ENCODE peak calls at places on chromosomes 4 and X, in nine cellular contexts. P is cardiac muscle cell; W is psoas muscle; Z is ascending aorta; S is CD4-positive, CD25-positive, alpha-beta regulatory T cell; A is A549; B is body of pancreas; I is aorta; H is tibial artery. G is an unnamed sample.

GRCh38 chr4:112127736-112128322 is 17.4 kb upstream of the FAM241A start:
- DNase-seq in P (no peak), W (no peak), Z (no peak), S (no peak), A (no peak), B (no peak), I (no peak), H (no peak), G (no peak)

GRCh38 chr4:127632420-127633403 is at the start of gene INTU:
- DNase-seq in P (peak; percentile 98), W (peak; percentile 92), Z (peak; percentile 87), S (no peak), A (peak; percentile 91), B (peak; percentile 97), I (peak; percentile 96), H (peak; percentile 96), G (peak; percentile 93)

GRCh38 chrX:13898603-13899002 is 81.7 kb upstream of the GPM6B start:
- DNase-seq in P (no peak), W (no peak), Z (no peak), S (no peak), A (no peak), B (no peak), I (no peak), H (no peak), G (no peak)

GRCh38 chr4:162522724-162523123 is 358.9 kb upstream of the FSTL5 start:
- DNase-seq in P (no peak), W (no peak), Z (no peak), S (no peak), A (no peak), B (no peak), I (no peak), H (no peak), G (no peak)

GRCh38 chrX:124925681-124926080 is 394.0 kb upstream of the TEX13C start:
- DNase-seq in P (no peak), W (no peak), Z (no peak), S (no peak), A (no peak), B (no peak), I (no peak), H (no peak), G (no peak)

GRCh38 chr4:81565137-81565870 is 93.6 kb upstream of the RASGEF1B start:
- DNase-seq in P (peak; percentile 36), W (peak; percentile 80), Z (peak; percentile 24), S (no peak), A (no peak), B (peak; percentile 62), I (peak; percentile 90), H (peak; percentile 89), G (peak; percentile 55)

GRCh38 chr4:11367371-11367770 is 61.3 kb downstream of the HS3ST1 start:
- DNase-seq in P (peak; percentile 27), W (peak; percentile 79), Z (no peak), S (no peak), A (peak; percentile 21), B (peak; percentile 52), I (no peak), H (peak; percentile 80), G (peak; percentile 88)

GRCh38 chr4:52081216-52081615 is 30.1 kb downstream of the SPATA18 start:
- DNase-seq in P (no peak), W (no peak), Z (no peak), S (no peak), A (no peak), B (no peak), I (no peak), H (no peak), G (no peak)

GRCh38 chrX:101417981-101418841 is 10.2 kb downstream of the HNRNPH2 start:
- DNase-seq in P (peak; percentile 85), W (peak; percentile 62), Z (no peak), S (peak; percentile 23), A (no peak), B (peak; percentile 65), I (peak; percentile 90), H (peak; percentile 78), G (no peak)

GRCh38 chr4:83629945-83630684 is 94.2 kb downstream of the GPAT3 start:
- DNase-seq in P (no peak), W (no peak), Z (no peak), S (no peak), A (no peak), B (peak; percentile 57), I (no peak), H (no peak), G (no peak)

GRCh38 chr4:12472082-12472481 is 1012.1 kb downstream of the RAB28 start:
- DNase-seq in P (no peak), W (no peak), Z (no peak), S (no peak), A (no peak), B (no peak), I (no peak), H (no peak), G (no peak)

GRCh38 chrX:40082447-40083119 is 15.2 kb downstream of the BCOR start:
- DNase-seq in P (no peak), W (no peak), Z (no peak), S (no peak), A (no peak), B (peak; percentile 42), I (peak; percentile 83), H (peak; percentile 78), G (no peak)

GRCh38 chr4:76718021-76718420 is 179.9 kb downstream of the SOWAHB start:
- DNase-seq in P (no peak), W (no peak), Z (no peak), S (no peak), A (no peak), B (no peak), I (no peak), H (no peak), G (no peak)
- H3K4me1 ChIP-seq in P (no peaks in the 10 kb centered on the region), W (no peaks in the 10 kb centered on the region), Z (peaks cover 16% of the 10 kb centered on the region), S (no peaks in the 10 kb centered on the region), A (peaks cover 18% of the 10 kb centered on the region), B (peaks cover 15% of the 10 kb centered on the region), I (peaks cover 23% of the 10 kb centered on the region), H (no peaks in the 10 kb centered on the region), G (no peaks in the 10 kb centered on the region)

DNA sequence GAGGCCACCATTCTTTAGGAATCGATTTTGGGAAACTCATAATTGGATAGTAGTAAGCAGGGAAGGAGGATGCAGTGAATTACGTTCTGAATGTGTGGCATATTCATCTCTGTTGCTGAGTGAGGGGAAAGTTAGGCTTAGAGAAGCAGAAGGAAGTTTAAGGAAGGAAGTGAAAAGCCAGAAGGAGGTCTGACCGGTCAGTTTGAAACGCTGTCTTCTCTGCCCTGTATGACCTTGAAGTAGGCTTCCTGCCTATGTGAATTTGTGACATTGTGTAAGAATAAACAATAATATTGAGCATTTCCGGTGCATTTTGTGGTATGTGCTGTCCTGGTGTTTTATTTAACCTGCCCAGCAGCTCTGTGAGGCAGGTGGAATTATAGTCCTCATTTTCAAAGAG is 67.3 kb downstream of the PDLIM5 start:
- DNase-seq in P (no peak), W (no peak), Z (no peak), S (no peak), A (no peak), B (no peak), I (no peak), H (no peak), G (no peak)
- H3K4me1 ChIP-seq in P (peaks cover 55% of the 10 kb centered on the region), W (peaks cover 96% of the 10 kb centered on the region), Z (no peaks in the 10 kb centered on the region), S (no peaks in the 10 kb centered on the region), A (peaks cover 58% of the 10 kb centered on the region), B (peaks cover 31% of the 10 kb centered on the region), I (peaks cover 21% of the 10 kb centered on the region), H (no peaks in the 10 kb centered on the region), G (no peaks in the 10 kb centered on the region)

GRCh38 chrX:118325453-118325852 is 20.5 kb upstream of the WDR44 start:
- DNase-seq in P (no peak), W (no peak), Z (no peak), S (no peak), A (peak; percentile 22), B (no peak), I (no peak), H (no peak), G (no peak)

GRCh38 chrX:118329179-118329578 is 16.7 kb upstream of the WDR44 start:
- DNase-seq in P (peak; percentile 10), W (no peak), Z (no peak), S (no peak), A (no peak), B (no peak), I (no peak), H (no peak), G (no peak)

GRCh38 chrX:118324588-118324987 is 21.3 kb upstream of the WDR44 start:
- DNase-seq in P (no peak), W (no peak), Z (no peak), S (no peak), A (no peak), B (no peak), I (no peak), H (no peak), G (no peak)
- H3K4me1 ChIP-seq in P (peaks cover 6% of the 10 kb centered on the region), W (no peaks in the 10 kb centered on the region), Z (no peaks in the 10 kb centered on the region), S (no peaks in the 10 kb centered on the region), A (no peaks in the 10 kb centered on the region), B (no peaks in the 10 kb centered on the region), I (no peaks in the 10 kb centered on the region), H (no peaks in the 10 kb centered on the region), G (no peaks in the 10 kb centered on the region)

GRCh38 chr4:172996571-172997216 is 171.9 kb upstream of the GALNT7 start:
- DNase-seq in P (no peak), W (no peak), Z (no peak), S (no peak), A (peak; percentile 42), B (no peak), I (no peak), H (no peak), G (no peak)

GRCh38 chr4:173001571-173001970 is 167.0 kb upstream of the GALNT7 start:
- DNase-seq in P (no peak), W (no peak), Z (no peak), S (no peak), A (no peak), B (no peak), I (no peak), H (no peak), G (no peak)

GRCh38 chr4:172997217-172997609 is 171.4 kb upstream of the GALNT7 start:
- DNase-seq in P (no peak), W (no peak), Z (no peak), S (no peak), A (no peak), B (no peak), I (no peak), H (no peak), G (no peak)

GRCh38 chr4:172997851-172998250 is 170.8 kb upstream of the GALNT7 start:
- DNase-seq in P (no peak), W (no peak), Z (no peak), S (no peak), A (no peak), B (no peak), I (no peak), H (no peak), G (no peak)

DNA sequence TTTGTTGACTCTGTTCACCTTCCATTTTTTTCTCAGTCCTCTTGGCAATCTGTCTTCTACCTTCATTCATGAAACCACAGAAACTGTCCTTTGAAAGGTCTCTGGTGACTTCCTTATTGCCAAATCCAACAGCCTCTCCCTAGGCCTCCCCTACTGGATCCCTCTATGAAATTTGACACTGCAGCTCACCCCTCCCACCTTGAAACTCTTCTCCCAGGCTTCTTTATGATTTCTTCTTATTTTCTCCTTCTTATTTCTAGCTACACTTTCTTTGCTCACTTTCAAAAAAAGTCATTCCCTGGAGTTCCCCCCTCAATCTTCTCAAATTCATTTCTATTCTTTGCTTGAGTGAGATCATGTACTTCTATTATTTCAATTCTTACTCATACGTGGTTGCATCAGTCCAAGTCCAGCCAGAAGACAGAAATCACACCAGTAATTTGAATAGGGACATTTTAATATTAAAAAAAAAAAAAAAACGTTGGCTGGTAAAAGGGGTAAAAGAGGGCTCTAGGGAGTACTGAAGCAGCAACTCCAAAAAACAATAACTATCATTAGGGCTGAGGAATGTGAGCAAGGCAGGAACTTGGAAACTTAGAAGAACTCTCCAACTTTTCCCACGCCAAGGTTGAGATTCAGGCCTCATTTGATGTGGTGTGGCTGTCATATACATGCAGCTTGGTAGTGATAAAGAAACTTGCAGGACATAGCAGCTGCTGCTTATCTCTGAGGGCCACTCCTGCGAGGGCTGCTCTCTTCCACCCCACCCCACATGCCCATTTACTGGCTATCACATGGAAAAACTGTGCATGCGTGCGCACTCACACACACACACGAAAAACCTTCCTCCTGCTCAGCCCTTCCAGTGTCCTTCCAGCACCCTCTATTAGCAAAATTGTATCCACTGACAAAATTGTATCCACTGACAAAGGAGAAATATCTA is 169.8 kb upstream of the GALNT7 start:
- DNase-seq in P (no peak), W (no peak), Z (no peak), S (no peak), A (peak; percentile 47), B (no peak), I (no peak), H (no peak), G (no peak)
- H3K4me1 ChIP-seq in P (no peaks in the 10 kb centered on the region), W (peaks cover 4% of the 10 kb centered on the region), Z (peaks cover 3% of the 10 kb centered on the region), S (no peaks in the 10 kb centered on the region), A (peaks cover 38% of the 10 kb centered on the region), B (no peaks in the 10 kb centered on the region), I (peaks cover 8% of the 10 kb centered on the region), H (no peaks in the 10 kb centered on the region), G (no peaks in the 10 kb centered on the region)